ENCODE peak calls at places on chromosomes 3 and 15, in eight cellular contexts. V is cardiac fibroblast; R is HuH-7; W is effector CD4-positive, alpha-beta T cell; Y is GM18507; B is mesothelial cell of epicardium; D is stimulated activated CD4-positive, alpha-beta T cell treated with anti-CD3 and anti-CD28 coated beads, Interleukin-1b, Interleukin-23, amount 100 ng/mL, for 24 hours; K is neural crest cell. H is an unnamed sample.

GRCh38 chr15:84799511-84800187 is 17.5 kb upstream of the ALPK3 start:
- DNase-seq in W (no peak), D (no peak), V (no peak), Y (no peak), K (no peak), R (no peak), B (no peak), H (no peak)

GRCh38 chr15:77819841-77820728 is 187.4 kb upstream of the LINGO1 start:
- DNase-seq in D (no peak), K (peak; percentile 53), Y (no peak), R (peak; percentile 85), V (no peak), W (no peak), B (no peak), H (no peak)

GRCh38 chr3:72628065-72628464 is 220.2 kb downstream of the SHQ1 start:
- DNase-seq in K (no peak), B (peak; percentile 37), Y (no peak), D (no peak), R (no peak), V (no peak), W (no peak), H (no peak)

GRCh38 chr3:178971614-178972013 is 100.0 kb downstream of the ZMAT3 start:
- DNase-seq in K (no peak), R (no peak), D (no peak), B (no peak), Y (no peak), V (no peak), W (no peak), H (no peak)

GRCh38 chr3:111252795-111253194 is 181.2 kb downstream of the NECTIN3 start:
- DNase-seq in W (no peak), B (no peak), Y (no peak), K (no peak), V (peak; percentile 57), D (no peak), R (peak; percentile 8), H (no peak)

GRCh38 chr3:48548731-48549705 is 7.6 kb downstream of the PFKFB4 start:
- DNase-seq in D (peak; percentile 73), R (peak; percentile 91), K (peak; percentile 86), V (peak; percentile 85), Y (peak; percentile 54), W (peak; percentile 82), B (peak; percentile 56), H (peak; percentile 76)

GRCh38 chr3:136343873-136344281 is 93.7 kb downstream of the PCCB start:
- DNase-seq in D (no peak), K (no peak), B (peak; percentile 41), W (no peak), Y (no peak), R (peak; percentile 47), V (peak; percentile 90), H (no peak)

GRCh38 chr3:140177943-140178342 is 243.0 kb downstream of the CLSTN2 start:
- DNase-seq in Y (no peak), W (no peak), D (no peak), K (no peak), V (no peak), B (no peak), R (no peak), H (no peak)

GRCh38 chr3:109532257-109533216 is 195.2 kb upstream of the DPPA4 start:
- DNase-seq in R (peak; percentile 28), B (no peak), W (peak; percentile 16), V (peak; percentile 91), K (peak; percentile 28), Y (no peak), D (no peak), H (peak; percentile 9)

GRCh38 chr15:77533530-77533929 is 99.2 kb downstream of the LINGO1 start:
- DNase-seq in K (no peak), D (no peak), W (no peak), R (no peak), V (no peak), Y (no peak), B (no peak), H (no peak)

GRCh38 chr3:128572013-128572412 is 78.6 kb downstream of the RPN1 start:
- DNase-seq in Y (no peak), R (no peak), K (no peak), V (no peak), W (no peak), D (no peak), B (no peak), H (no peak)

GRCh38 chr15:78229431-78230406 is 4.6 kb downstream of the ACSBG1 start:
- DNase-seq in K (no peak), W (no peak), V (no peak), D (no peak), B (no peak), Y (no peak), R (no peak), H (no peak)

GRCh38 chr15:68391084-68391483 is 40.9 kb downstream of the ITGA11 start:
- DNase-seq in W (no peak), K (no peak), Y (no peak), D (no peak), R (no peak), V (no peak), B (no peak), H (no peak)

GRCh38 chr15:77024273-77025065 is 29.5 kb downstream of the PSTPIP1 start:
- DNase-seq in Y (peak; percentile 65), B (peak; percentile 61), W (peak; percentile 59), D (peak; percentile 45), V (peak; percentile 58), K (peak; percentile 85), R (peak; percentile 97), H (peak; percentile 60)

GRCh38 chr15:53836618-53837017 is 77.2 kb upstream of the WDR72 start:
- DNase-seq in B (no peak), Y (no peak), K (no peak), V (no peak), R (no peak), D (no peak), W (no peak), H (no peak)

GRCh38 chr15:37789881-37790280 is 144.6 kb upstream of the TMCO5A start:
- DNase-seq in Y (no peak), D (no peak), R (no peak), W (no peak), K (no peak), B (no peak), V (peak; percentile 26), H (no peak)

GRCh38 chr3:40951636-40952035 is 247.7 kb upstream of the CTNNB1 start:
- DNase-seq in K (no peak), W (no peak), D (no peak), Y (no peak), R (no peak), B (no peak), V (peak; percentile 49), H (no peak)

GRCh38 chr3:107450254-107450653 is 72.5 kb upstream of the BBX start:
- DNase-seq in Y (no peak), K (no peak), R (no peak), V (no peak), W (no peak), B (no peak), D (no peak), H (no peak)

GRCh38 chr15:58758141-58758540 is 8.6 kb upstream of the ADAM10 start:
- DNase-seq in K (no peak), R (no peak), B (no peak), V (peak; percentile 54), D (no peak), Y (no peak), W (no peak), H (no peak)

GRCh38 chr3:143750856-143751255 is 97.4 kb downstream of the SLC9A9 start:
- DNase-seq in R (no peak), B (no peak), D (no peak), Y (no peak), K (no peak), V (no peak), W (no peak), H (no peak)

GRCh38 chr15:41812820-41813375 is 15.0 kb upstream of the JMJD7 start:
- DNase-seq in D (no peak), R (no peak), K (no peak), W (no peak), B (no peak), V (no peak), Y (no peak), H (no peak)

GRCh38 chr3:8741581-8742355 is 8.2 kb downstream of the CAV3 start:
- DNase-seq in R (peak; percentile 78), D (no peak), B (no peak), K (no peak), Y (no peak), V (peak; percentile 84), W (no peak), H (no peak)

GRCh38 chr3:123332124-123332641 is 116.7 kb downstream of the ADCY5 start:
- DNase-seq in V (no peak), Y (no peak), W (no peak), D (no peak), K (no peak), B (no peak), R (no peak), H (no peak)

GRCh38 chr3:135944831-135945230 is 20.7 kb upstream of the PPP2R3A start:
- DNase-seq in R (no peak), B (no peak), Y (no peak), K (no peak), D (no peak), V (no peak), W (no peak), H (no peak)

GRCh38 chr3:124928333-124929202 is 6.0 kb downstream of the MUC13 start:
- DNase-seq in B (no peak), D (peak; percentile 23), R (peak; percentile 39), Y (no peak), K (peak; percentile 67), V (peak; percentile 82), W (peak; percentile 42), H (peak; percentile 29)

GRCh38 chr3:23004971-23005370 is 198.2 kb upstream of the UBE2E2 start:
- DNase-seq in Y (no peak), W (no peak), R (no peak), K (no peak), B (no peak), D (no peak), V (peak; percentile 68), H (no peak)

GRCh38 chr3:42101048-42101447 is 9.9 kb downstream of the TRAK1 start:
- DNase-seq in K (no peak), W (no peak), D (no peak), R (no peak), V (peak; percentile 76), B (no peak), Y (no peak), H (no peak)

GRCh38 chr15:87154771-87155170 is 1075.1 kb downstream of the AGBL1 start:
- DNase-seq in W (no peak), D (no peak), R (no peak), B (no peak), K (no peak), V (peak; percentile 2), Y (no peak), H (no peak)

GRCh38 chr3:169759256-169759655 is 5.6 kb downstream of the TERC start:
- DNase-seq in Y (no peak), D (no peak), R (no peak), W (no peak), V (peak; percentile 30), K (no peak), B (no peak), H (no peak)

GRCh38 chr3:34017757-34018156 is 219.3 kb downstream of the PDCD6IP start:
- DNase-seq in K (no peak), D (no peak), V (no peak), R (no peak), Y (no peak), W (no peak), B (no peak), H (no peak)

GRCh38 chr3:70227437-70227836 is 85.0 kb downstream of the MDFIC2 start:
- DNase-seq in V (no peak), D (no peak), R (no peak), W (no peak), Y (no peak), K (no peak), B (no peak), H (no peak)

GRCh38 chr3:168885028-168885427 is 778.5 kb downstream of the MECOM start:
- DNase-seq in D (no peak), Y (no peak), K (no peak), V (peak; percentile 31), R (no peak), B (no peak), W (no peak), H (no peak)

GRCh38 chr3:129576514-129577345 is 29.7 kb downstream of the PLXND1 start:
- DNase-seq in W (peak; percentile 53), B (no peak), V (no peak), Y (peak; percentile 48), R (peak; percentile 60), D (no peak), K (no peak), H (peak; percentile 21)

GRCh38 chr15:39998511-39998910 is 40.5 kb downstream of the SRP14 start:
- DNase-seq in V (no peak), W (no peak), Y (no peak), D (no peak), B (no peak), R (no peak), K (no peak), H (no peak)

H was measured in effector CD8-positive, alpha-beta T cell.